ENCODE peak calls at places on chromosomes 16 and 17, in seven cellular contexts. One of them, this sample, is unnamed.

GRCh38 chr17:6159541-6160187 is 89.5 kb downstream of the WSCD1 start:
- DNase-seq in hepatocyte: no peak
- DNase-seq in B cell: no peak
- DNase-seq in astrocyte of the cerebellum: no peak
- DNase-seq in AG04450: no peak
- DNase-seq in choroid plexus epithelial cell: no peak
- DNase-seq in AG10803: no peak
- DNase-seq in this sample: no peak

GRCh38 chr17:7440823-7441174 is 1.5 kb downstream of the FGF11 start:
- DNase-seq in hepatocyte: peak
- DNase-seq in B cell: no peak
- DNase-seq in astrocyte of the cerebellum: no peak
- DNase-seq in AG04450: no peak
- DNase-seq in choroid plexus epithelial cell: peak
- DNase-seq in AG10803: no peak
- DNase-seq in this sample: no peak

GRCh38 chr16:72961115-72961832 is 86.7 kb downstream of the ZFHX3 start:
- DNase-seq in hepatocyte: no peak
- DNase-seq in B cell: no peak
- DNase-seq in astrocyte of the cerebellum: no peak
- DNase-seq in AG04450: no peak
- DNase-seq in choroid plexus epithelial cell: peak
- DNase-seq in AG10803: no peak
- DNase-seq in this sample: no peak

GRCh38 chr16:638034-638543 is 2.0 kb upstream of the METTL26 start:
- DNase-seq in hepatocyte: no peak
- DNase-seq in B cell: no peak
- DNase-seq in astrocyte of the cerebellum: no peak
- DNase-seq in AG04450: no peak
- DNase-seq in choroid plexus epithelial cell: no peak
- DNase-seq in AG10803: no peak
- DNase-seq in this sample: no peak

GRCh38 chr16:25783226-25783625 is 91.5 kb downstream of the HS3ST4 start:
- DNase-seq in hepatocyte: no peak
- DNase-seq in B cell: no peak
- DNase-seq in astrocyte of the cerebellum: no peak
- DNase-seq in AG04450: no peak
- DNase-seq in choroid plexus epithelial cell: no peak
- DNase-seq in AG10803: no peak
- DNase-seq in this sample: no peak

GRCh38 chr17:77217136-77217535 is 76.4 kb downstream of the SEC14L1 start:
- DNase-seq in hepatocyte: no peak
- DNase-seq in B cell: no peak
- DNase-seq in astrocyte of the cerebellum: no peak
- DNase-seq in AG04450: no peak
- DNase-seq in choroid plexus epithelial cell: no peak
- DNase-seq in AG10803: no peak
- DNase-seq in this sample: no peak

GRCh38 chr17:75773808-75774470 is 8.9 kb upstream of the GALK1 start:
- DNase-seq in hepatocyte: peak
- DNase-seq in B cell: no peak
- DNase-seq in astrocyte of the cerebellum: no peak
- DNase-seq in AG04450: no peak
- DNase-seq in choroid plexus epithelial cell: no peak
- DNase-seq in AG10803: no peak
- DNase-seq in this sample: no peak

GRCh38 chr17:9020096-9020823 is 1.1 kb upstream of the NTN1 start:
- DNase-seq in hepatocyte: no peak
- DNase-seq in B cell: peak
- DNase-seq in astrocyte of the cerebellum: no peak
- DNase-seq in AG04450: no peak
- DNase-seq in choroid plexus epithelial cell: no peak
- DNase-seq in AG10803: no peak
- DNase-seq in this sample: no peak

GRCh38 chr16:10579965-10580918 is at the start of gene EMP2:
- DNase-seq in hepatocyte: peak
- DNase-seq in B cell: peak
- DNase-seq in astrocyte of the cerebellum: no peak
- DNase-seq in AG04450: peak
- DNase-seq in choroid plexus epithelial cell: peak
- DNase-seq in AG10803: peak
- DNase-seq in this sample: peak

GRCh38 chr17:20721151-20721550 is 141.6 kb downstream of the CDRT15L2 start:
- DNase-seq in hepatocyte: peak
- DNase-seq in B cell: no peak
- DNase-seq in astrocyte of the cerebellum: no peak
- DNase-seq in AG04450: no peak
- DNase-seq in choroid plexus epithelial cell: no peak
- DNase-seq in AG10803: peak
- DNase-seq in this sample: no peak

GRCh38 chr17:56098746-56099145 is 54.5 kb upstream of the ANKFN1 start:
- DNase-seq in hepatocyte: peak
- DNase-seq in B cell: no peak
- DNase-seq in astrocyte of the cerebellum: no peak
- DNase-seq in AG04450: no peak
- DNase-seq in choroid plexus epithelial cell: no peak
- DNase-seq in AG10803: no peak
- DNase-seq in this sample: no peak

GRCh38 chr16:2673066-2673999 is 9.0 kb upstream of the KCTD5 start:
- DNase-seq in hepatocyte: peak
- DNase-seq in B cell: peak
- DNase-seq in astrocyte of the cerebellum: peak
- DNase-seq in AG04450: peak
- DNase-seq in choroid plexus epithelial cell: peak
- DNase-seq in AG10803: peak
- DNase-seq in this sample: peak

GRCh38 chr17:72622661-72623433 is 469.6 kb downstream of the SLC39A11 start:
- DNase-seq in hepatocyte: no peak
- DNase-seq in B cell: no peak
- DNase-seq in astrocyte of the cerebellum: no peak
- DNase-seq in AG04450: no peak
- DNase-seq in choroid plexus epithelial cell: no peak
- DNase-seq in AG10803: no peak
- DNase-seq in this sample: no peak

GRCh38 chr17:41324180-41325075 is 8.9 kb upstream of the KRTAP17-1 start:
- DNase-seq in hepatocyte: peak
- DNase-seq in B cell: no peak
- DNase-seq in astrocyte of the cerebellum: no peak
- DNase-seq in AG04450: no peak
- DNase-seq in choroid plexus epithelial cell: peak
- DNase-seq in AG10803: no peak
- DNase-seq in this sample: no peak
- TF ChIP-seq CTCF in hepatocyte: peak
- TF ChIP-seq CTCF in B cell: no peak
- TF ChIP-seq CTCF in astrocyte of the cerebellum: no peak
- TF ChIP-seq CTCF in AG04450: peak
- TF ChIP-seq CTCF in choroid plexus epithelial cell: peak
- TF ChIP-seq CTCF in AG10803: no peak
- TF ChIP-seq CTCF in this sample: no peak

GRCh38 chr17:44948315-44948795 is 782 bp upstream of the KIF18B start:
- DNase-seq in hepatocyte: no peak
- DNase-seq in B cell: no peak
- DNase-seq in astrocyte of the cerebellum: no peak
- DNase-seq in AG04450: no peak
- DNase-seq in choroid plexus epithelial cell: no peak
- DNase-seq in AG10803: no peak
- DNase-seq in this sample: no peak

GRCh38 chr17:44952946-44953475 is 5.4 kb upstream of the KIF18B start:
- DNase-seq in hepatocyte: no peak
- DNase-seq in B cell: no peak
- DNase-seq in astrocyte of the cerebellum: no peak
- DNase-seq in AG04450: no peak
- DNase-seq in choroid plexus epithelial cell: no peak
- DNase-seq in AG10803: no peak
- DNase-seq in this sample: no peak

GRCh38 chr17:44942456-44942855 is 5.1 kb downstream of the KIF18B start:
- DNase-seq in hepatocyte: no peak
- DNase-seq in B cell: no peak
- DNase-seq in astrocyte of the cerebellum: no peak
- DNase-seq in AG04450: no peak
- DNase-seq in choroid plexus epithelial cell: no peak
- DNase-seq in AG10803: no peak
- DNase-seq in this sample: no peak

GRCh38 chr17:44941712-44942331 is 5.8 kb downstream of the KIF18B start:
- DNase-seq in hepatocyte: no peak
- DNase-seq in B cell: no peak
- DNase-seq in astrocyte of the cerebellum: no peak
- DNase-seq in AG04450: no peak
- DNase-seq in choroid plexus epithelial cell: no peak
- DNase-seq in AG10803: no peak
- DNase-seq in this sample: no peak

GRCh38 chr17:44947461-44948314 is at the start of gene KIF18B:
- DNase-seq in hepatocyte: peak
- DNase-seq in B cell: peak
- DNase-seq in astrocyte of the cerebellum: peak
- DNase-seq in AG04450: peak
- DNase-seq in choroid plexus epithelial cell: peak
- DNase-seq in AG10803: peak
- DNase-seq in this sample: peak
- TF ChIP-seq CTCF in hepatocyte: no peak
- TF ChIP-seq CTCF in B cell: no peak
- TF ChIP-seq CTCF in astrocyte of the cerebellum: no peak
- TF ChIP-seq CTCF in AG04450: no peak
- TF ChIP-seq CTCF in choroid plexus epithelial cell: no peak
- TF ChIP-seq CTCF in AG10803: peak
- TF ChIP-seq CTCF in this sample: no peak

GRCh38 chr17:43907425-43907981 is at the start of gene MPP2:
- DNase-seq in hepatocyte: peak
- DNase-seq in B cell: peak
- DNase-seq in astrocyte of the cerebellum: peak
- DNase-seq in AG04450: peak
- DNase-seq in choroid plexus epithelial cell: peak
- DNase-seq in AG10803: peak
- DNase-seq in this sample: peak
- TF ChIP-seq CTCF in hepatocyte: no peak
- TF ChIP-seq CTCF in B cell: no peak
- TF ChIP-seq CTCF in astrocyte of the cerebellum: peak
- TF ChIP-seq CTCF in AG04450: peak
- TF ChIP-seq CTCF in choroid plexus epithelial cell: peak
- TF ChIP-seq CTCF in AG10803: peak
- TF ChIP-seq CTCF in this sample: no peak

GRCh38 chr17:65553009-65553645 is 8.3 kb downstream of the AXIN2 start:
- DNase-seq in hepatocyte: no peak
- DNase-seq in B cell: no peak
- DNase-seq in astrocyte of the cerebellum: no peak
- DNase-seq in AG04450: peak
- DNase-seq in choroid plexus epithelial cell: peak
- DNase-seq in AG10803: peak
- DNase-seq in this sample: no peak

GRCh38 chr17:65556910-65557348 is 4.5 kb downstream of the AXIN2 start:
- DNase-seq in hepatocyte: no peak
- DNase-seq in B cell: no peak
- DNase-seq in astrocyte of the cerebellum: no peak
- DNase-seq in AG04450: no peak
- DNase-seq in choroid plexus epithelial cell: no peak
- DNase-seq in AG10803: no peak
- DNase-seq in this sample: no peak

GRCh38 chr17:65556014-65556909 is 5.2 kb downstream of the AXIN2 start:
- DNase-seq in hepatocyte: peak
- DNase-seq in B cell: peak
- DNase-seq in astrocyte of the cerebellum: peak
- DNase-seq in AG04450: no peak
- DNase-seq in choroid plexus epithelial cell: peak
- DNase-seq in AG10803: peak
- DNase-seq in this sample: peak

GRCh38 chr17:65553646-65554567 is 7.5 kb downstream of the AXIN2 start:
- DNase-seq in hepatocyte: no peak
- DNase-seq in B cell: no peak
- DNase-seq in astrocyte of the cerebellum: no peak
- DNase-seq in AG04450: no peak
- DNase-seq in choroid plexus epithelial cell: no peak
- DNase-seq in AG10803: peak
- DNase-seq in this sample: no peak

GRCh38 chr17:65554568-65555223 is 6.8 kb downstream of the AXIN2 start:
- DNase-seq in hepatocyte: peak
- DNase-seq in B cell: no peak
- DNase-seq in astrocyte of the cerebellum: no peak
- DNase-seq in AG04450: no peak
- DNase-seq in choroid plexus epithelial cell: no peak
- DNase-seq in AG10803: peak
- DNase-seq in this sample: no peak
- TF ChIP-seq CTCF in hepatocyte: peak
- TF ChIP-seq CTCF in B cell: no peak
- TF ChIP-seq CTCF in astrocyte of the cerebellum: peak
- TF ChIP-seq CTCF in AG04450: peak
- TF ChIP-seq CTCF in choroid plexus epithelial cell: peak
- TF ChIP-seq CTCF in AG10803: peak
- TF ChIP-seq CTCF in this sample: no peak

GRCh38 chr16:14284930-14285541 is 213.9 kb downstream of the MRTFB start:
- DNase-seq in hepatocyte: peak
- DNase-seq in B cell: no peak
- DNase-seq in astrocyte of the cerebellum: peak
- DNase-seq in AG04450: peak
- DNase-seq in choroid plexus epithelial cell: peak
- DNase-seq in AG10803: peak
- DNase-seq in this sample: no peak
- TF ChIP-seq CTCF in hepatocyte: peak
- TF ChIP-seq CTCF in B cell: no peak
- TF ChIP-seq CTCF in astrocyte of the cerebellum: peak
- TF ChIP-seq CTCF in AG04450: peak
- TF ChIP-seq CTCF in choroid plexus epithelial cell: peak
- TF ChIP-seq CTCF in AG10803: peak
- TF ChIP-seq CTCF in this sample: no peak

GRCh38 chr17:18320301-18320700 is 5.2 kb downstream of the SMCR8 start:
- DNase-seq in hepatocyte: no peak
- DNase-seq in B cell: no peak
- DNase-seq in astrocyte of the cerebellum: no peak
- DNase-seq in AG04450: no peak
- DNase-seq in choroid plexus epithelial cell: no peak
- DNase-seq in AG10803: no peak
- DNase-seq in this sample: no peak

GRCh38 chr17:18319604-18320256 is 4.6 kb downstream of the SMCR8 start:
- DNase-seq in hepatocyte: peak
- DNase-seq in B cell: no peak
- DNase-seq in astrocyte of the cerebellum: peak
- DNase-seq in AG04450: peak
- DNase-seq in choroid plexus epithelial cell: peak
- DNase-seq in AG10803: peak
- DNase-seq in this sample: no peak

GRCh38 chr17:18322522-18322921 is 7.4 kb downstream of the SMCR8 start:
- DNase-seq in hepatocyte: no peak
- DNase-seq in B cell: no peak
- DNase-seq in astrocyte of the cerebellum: no peak
- DNase-seq in AG04450: no peak
- DNase-seq in choroid plexus epithelial cell: no peak
- DNase-seq in AG10803: no peak
- DNase-seq in this sample: no peak

GRCh38 chr17:18323007-18323406 is 7.9 kb downstream of the SMCR8 start:
- DNase-seq in hepatocyte: no peak
- DNase-seq in B cell: no peak
- DNase-seq in astrocyte of the cerebellum: no peak
- DNase-seq in AG04450: no peak
- DNase-seq in choroid plexus epithelial cell: peak
- DNase-seq in AG10803: no peak
- DNase-seq in this sample: no peak

DNA sequence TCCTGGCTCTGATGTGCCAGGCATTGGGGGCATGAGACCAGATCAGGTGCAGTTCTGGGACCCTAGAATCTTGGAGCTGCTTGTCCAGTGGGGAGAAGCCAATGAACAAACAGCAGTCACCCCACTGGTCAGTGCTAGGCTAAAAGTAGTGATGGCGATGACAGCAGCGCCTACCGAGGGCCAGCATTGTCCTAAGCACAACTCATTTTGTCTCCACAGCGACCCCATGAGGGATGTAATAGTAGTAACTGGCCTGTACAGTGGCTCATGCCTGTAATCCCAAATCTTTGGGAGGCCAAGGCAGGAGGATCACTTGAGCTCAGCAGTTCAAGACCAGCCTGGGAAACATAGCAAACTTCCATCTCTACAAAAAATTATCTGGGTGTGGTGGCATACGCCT is 6.2 kb downstream of the SMCR8 start:
- DNase-seq in hepatocyte: no peak
- DNase-seq in B cell: no peak
- DNase-seq in astrocyte of the cerebellum: no peak
- DNase-seq in AG04450: no peak
- DNase-seq in choroid plexus epithelial cell: peak
- DNase-seq in AG10803: peak
- DNase-seq in this sample: no peak
- TF ChIP-seq CTCF in hepatocyte: no peak
- TF ChIP-seq CTCF in B cell: no peak
- TF ChIP-seq CTCF in astrocyte of the cerebellum: no peak
- TF ChIP-seq CTCF in AG04450: peak
- TF ChIP-seq CTCF in choroid plexus epithelial cell: peak
- TF ChIP-seq CTCF in AG10803: peak
- TF ChIP-seq CTCF in this sample: no peak